ENCODE peak calls at places on chromosomes 13 and 19, in eight cellular contexts. One of them, this sample, is unnamed.

GRCh38 chr19:53102186-53102585 is 1.0 kb downstream of the ZNF160 start:
- DNase-seq in psoas muscle: no peak
- DNase-seq in colonic mucosa: no peak
- DNase-seq in dorsolateral prefrontal cortex: no peak
- DNase-seq in endodermal cell: peak; percentile 55
- DNase-seq in heart left ventricle: no peak
- DNase-seq in transverse colon: no peak
- DNase-seq in CD8-positive, alpha-beta T cell: no peak
- DNase-seq in this sample: no peak

GRCh38 chr13:77026255-77026782 is 640 bp downstream of the FBXL3 start:
- DNase-seq in heart left ventricle: peak; percentile 76
- DNase-seq in psoas muscle: peak; percentile 94
- DNase-seq in CD8-positive, alpha-beta T cell: peak; percentile 68
- DNase-seq in dorsolateral prefrontal cortex: peak; percentile 57
- DNase-seq in transverse colon: peak; percentile 94
- DNase-seq in endodermal cell: peak; percentile 85
- DNase-seq in colonic mucosa: peak; percentile 93
- DNase-seq in this sample: peak; percentile 92

GRCh38 chr13:24253520-24254150 is 55.7 kb upstream of the C1QTNF9 start:
- DNase-seq in colonic mucosa: no peak
- DNase-seq in CD8-positive, alpha-beta T cell: no peak
- DNase-seq in endodermal cell: no peak
- DNase-seq in dorsolateral prefrontal cortex: no peak
- DNase-seq in heart left ventricle: no peak
- DNase-seq in psoas muscle: no peak
- DNase-seq in transverse colon: no peak
- DNase-seq in this sample: no peak

GRCh38 chr13:113405481-113406300 is 41.8 kb upstream of the GRTP1 start:
- DNase-seq in dorsolateral prefrontal cortex: no peak
- DNase-seq in psoas muscle: peak; percentile 75
- DNase-seq in heart left ventricle: peak; percentile 7
- DNase-seq in endodermal cell: peak; percentile 50
- DNase-seq in CD8-positive, alpha-beta T cell: no peak
- DNase-seq in colonic mucosa: no peak
- DNase-seq in transverse colon: no peak
- DNase-seq in this sample: peak; percentile 69

GRCh38 chr19:19271828-19272599 is 1.1 kb downstream of the TM6SF2 start:
- DNase-seq in CD8-positive, alpha-beta T cell: no peak
- DNase-seq in endodermal cell: no peak
- DNase-seq in psoas muscle: no peak
- DNase-seq in heart left ventricle: no peak
- DNase-seq in transverse colon: no peak
- DNase-seq in colonic mucosa: no peak
- DNase-seq in dorsolateral prefrontal cortex: no peak
- DNase-seq in this sample: no peak

GRCh38 chr19:54275951-54276350 is 5.0 kb downstream of the LILRB2 start:
- DNase-seq in heart left ventricle: no peak
- DNase-seq in colonic mucosa: no peak
- DNase-seq in dorsolateral prefrontal cortex: no peak
- DNase-seq in CD8-positive, alpha-beta T cell: no peak
- DNase-seq in endodermal cell: no peak
- DNase-seq in psoas muscle: no peak
- DNase-seq in transverse colon: no peak
- DNase-seq in this sample: no peak

GRCh38 chr19:40279761-40280607 is 5.2 kb downstream of the AKT2 start:
- DNase-seq in heart left ventricle: no peak
- DNase-seq in psoas muscle: no peak
- DNase-seq in CD8-positive, alpha-beta T cell: no peak
- DNase-seq in transverse colon: no peak
- DNase-seq in colonic mucosa: no peak
- DNase-seq in dorsolateral prefrontal cortex: no peak
- DNase-seq in endodermal cell: no peak
- DNase-seq in this sample: peak; percentile 66

GRCh38 chr13:94706854-94707399 is 5.4 kb downstream of the SOX21 start:
- DNase-seq in colonic mucosa: no peak
- DNase-seq in dorsolateral prefrontal cortex: no peak
- DNase-seq in heart left ventricle: no peak
- DNase-seq in CD8-positive, alpha-beta T cell: no peak
- DNase-seq in endodermal cell: no peak
- DNase-seq in transverse colon: no peak
- DNase-seq in psoas muscle: no peak
- DNase-seq in this sample: no peak

GRCh38 chr13:43664700-43665191 is 122.0 kb downstream of the ENOX1 start:
- DNase-seq in psoas muscle: no peak
- DNase-seq in CD8-positive, alpha-beta T cell: no peak
- DNase-seq in endodermal cell: peak; percentile 57
- DNase-seq in transverse colon: peak; percentile 35
- DNase-seq in colonic mucosa: peak; percentile 60
- DNase-seq in heart left ventricle: peak; percentile 18
- DNase-seq in dorsolateral prefrontal cortex: no peak
- DNase-seq in this sample: no peak

GRCh38 chr13:38697628-38698333 is 10.9 kb downstream of the FREM2 start:
- DNase-seq in CD8-positive, alpha-beta T cell: no peak
- DNase-seq in psoas muscle: no peak
- DNase-seq in transverse colon: no peak
- DNase-seq in endodermal cell: no peak
- DNase-seq in colonic mucosa: no peak
- DNase-seq in heart left ventricle: no peak
- DNase-seq in dorsolateral prefrontal cortex: no peak
- DNase-seq in this sample: no peak

GRCh38 chr19:18932216-18932841 is 8.7 kb downstream of the HOMER3 start:
- DNase-seq in CD8-positive, alpha-beta T cell: peak; percentile 69
- DNase-seq in endodermal cell: peak; percentile 99
- DNase-seq in psoas muscle: peak; percentile 91
- DNase-seq in colonic mucosa: peak; percentile 92
- DNase-seq in heart left ventricle: peak; percentile 75
- DNase-seq in transverse colon: peak; percentile 90
- DNase-seq in dorsolateral prefrontal cortex: peak; percentile 59
- DNase-seq in this sample: peak; percentile 90

GRCh38 chr13:31807090-31807541 is 67.8 kb downstream of the RXFP2 start:
- DNase-seq in endodermal cell: no peak
- DNase-seq in CD8-positive, alpha-beta T cell: peak; percentile 16
- DNase-seq in colonic mucosa: no peak
- DNase-seq in heart left ventricle: no peak
- DNase-seq in psoas muscle: no peak
- DNase-seq in transverse colon: no peak
- DNase-seq in dorsolateral prefrontal cortex: no peak
- DNase-seq in this sample: no peak

GRCh38 chr19:29875931-29876330 is 64.1 kb downstream of the CCNE1 start:
- DNase-seq in psoas muscle: no peak
- DNase-seq in dorsolateral prefrontal cortex: no peak
- DNase-seq in endodermal cell: no peak
- DNase-seq in transverse colon: no peak
- DNase-seq in CD8-positive, alpha-beta T cell: no peak
- DNase-seq in heart left ventricle: no peak
- DNase-seq in colonic mucosa: no peak
- DNase-seq in this sample: no peak

GRCh38 chr19:8840708-8841107 is 8.5 kb downstream of the MBD3L1 start:
- DNase-seq in endodermal cell: no peak
- DNase-seq in transverse colon: no peak
- DNase-seq in psoas muscle: no peak
- DNase-seq in CD8-positive, alpha-beta T cell: no peak
- DNase-seq in dorsolateral prefrontal cortex: no peak
- DNase-seq in colonic mucosa: no peak
- DNase-seq in heart left ventricle: no peak
- DNase-seq in this sample: no peak

GRCh38 chr19:17686592-17687042 is 1.5 kb downstream of the UNC13A start:
- DNase-seq in heart left ventricle: peak; percentile 54
- DNase-seq in CD8-positive, alpha-beta T cell: no peak
- DNase-seq in colonic mucosa: peak; percentile 20
- DNase-seq in dorsolateral prefrontal cortex: peak; percentile 56
- DNase-seq in endodermal cell: peak; percentile 95
- DNase-seq in psoas muscle: peak; percentile 57
- DNase-seq in transverse colon: no peak
- DNase-seq in this sample: peak; percentile 83

GRCh38 chr19:18070181-18070580 is 16.6 kb downstream of the IL12RB1 start:
- DNase-seq in CD8-positive, alpha-beta T cell: no peak
- DNase-seq in dorsolateral prefrontal cortex: peak; percentile 82
- DNase-seq in colonic mucosa: no peak
- DNase-seq in transverse colon: no peak
- DNase-seq in heart left ventricle: no peak
- DNase-seq in endodermal cell: no peak
- DNase-seq in psoas muscle: no peak
- DNase-seq in this sample: no peak

GRCh38 chr13:49371943-49372636 is 71.8 kb downstream of the CAB39L start:
- DNase-seq in psoas muscle: no peak
- DNase-seq in CD8-positive, alpha-beta T cell: no peak
- DNase-seq in transverse colon: no peak
- DNase-seq in endodermal cell: no peak
- DNase-seq in colonic mucosa: no peak
- DNase-seq in heart left ventricle: no peak
- DNase-seq in dorsolateral prefrontal cortex: no peak
- DNase-seq in this sample: no peak

GRCh38 chr19:30479231-30479630 is 107.0 kb downstream of the ZNF536 start:
- DNase-seq in transverse colon: peak; percentile 8
- DNase-seq in colonic mucosa: no peak
- DNase-seq in dorsolateral prefrontal cortex: no peak
- DNase-seq in psoas muscle: no peak
- DNase-seq in endodermal cell: no peak
- DNase-seq in CD8-positive, alpha-beta T cell: no peak
- DNase-seq in heart left ventricle: peak; percentile 11
- DNase-seq in this sample: no peak

GRCh38 chr19:48926909-48927308 is 6.6 kb upstream of the DHDH start:
- DNase-seq in endodermal cell: no peak
- DNase-seq in dorsolateral prefrontal cortex: peak; percentile 79
- DNase-seq in colonic mucosa: peak; percentile 42
- DNase-seq in psoas muscle: no peak
- DNase-seq in heart left ventricle: peak; percentile 44
- DNase-seq in transverse colon: peak; percentile 23
- DNase-seq in CD8-positive, alpha-beta T cell: no peak
- DNase-seq in this sample: peak; percentile 83

GRCh38 chr13:20442798-20443381 is 82.8 kb downstream of the CRYL1 start:
- DNase-seq in transverse colon: peak; percentile 88
- DNase-seq in dorsolateral prefrontal cortex: no peak
- DNase-seq in CD8-positive, alpha-beta T cell: no peak
- DNase-seq in colonic mucosa: peak; percentile 76
- DNase-seq in psoas muscle: no peak
- DNase-seq in endodermal cell: no peak
- DNase-seq in heart left ventricle: no peak
- DNase-seq in this sample: no peak

GRCh38 chr13:80413611-80414010 is 72.7 kb upstream of the SPRY2 start:
- DNase-seq in psoas muscle: no peak
- DNase-seq in dorsolateral prefrontal cortex: no peak
- DNase-seq in transverse colon: no peak
- DNase-seq in colonic mucosa: no peak
- DNase-seq in heart left ventricle: no peak
- DNase-seq in CD8-positive, alpha-beta T cell: no peak
- DNase-seq in endodermal cell: no peak
- DNase-seq in this sample: no peak

GRCh38 chr13:80419416-80419815 is 78.5 kb upstream of the SPRY2 start:
- DNase-seq in endodermal cell: no peak
- DNase-seq in CD8-positive, alpha-beta T cell: no peak
- DNase-seq in dorsolateral prefrontal cortex: no peak
- DNase-seq in colonic mucosa: no peak
- DNase-seq in transverse colon: no peak
- DNase-seq in psoas muscle: no peak
- DNase-seq in heart left ventricle: no peak
- DNase-seq in this sample: no peak
- H3K27me3 ChIP-seq in endodermal cell: no peaks in the 10 kb centered on the region
- H3K27me3 ChIP-seq in CD8-positive, alpha-beta T cell: no peaks in the 10 kb centered on the region
- H3K27me3 ChIP-seq in dorsolateral prefrontal cortex: no peaks in the 10 kb centered on the region
- H3K27me3 ChIP-seq in colonic mucosa: no peaks in the 10 kb centered on the region
- H3K27me3 ChIP-seq in transverse colon: no peaks in the 10 kb centered on the region
- H3K27me3 ChIP-seq in psoas muscle: no peaks in the 10 kb centered on the region
- H3K27me3 ChIP-seq in heart left ventricle: no peaks in the 10 kb centered on the region
- H3K27me3 ChIP-seq in this sample: no peaks in the 10 kb centered on the region

DNA sequence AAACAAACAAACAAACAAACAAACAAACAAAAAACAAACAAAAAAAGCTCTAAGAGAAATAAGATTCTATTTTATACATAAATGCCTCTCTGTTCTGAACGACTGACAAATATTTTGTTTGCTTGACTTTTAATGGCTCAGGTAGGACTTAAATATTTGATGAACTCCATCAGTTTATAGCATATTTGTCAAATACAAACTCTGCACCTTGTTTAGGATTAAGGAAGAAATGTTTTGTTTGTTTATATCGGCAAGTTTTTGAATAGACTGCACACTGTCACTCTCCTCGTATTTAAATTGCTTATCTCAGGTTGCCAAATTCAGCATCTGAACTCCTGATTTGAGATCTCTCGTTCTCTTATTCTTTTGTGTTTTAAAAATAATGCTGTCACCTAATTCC is 1499.7 kb upstream of the SLC10A2 start:
- DNase-seq in CD8-positive, alpha-beta T cell: no peak
- DNase-seq in dorsolateral prefrontal cortex: no peak
- DNase-seq in endodermal cell: no peak
- DNase-seq in psoas muscle: no peak
- DNase-seq in heart left ventricle: no peak
- DNase-seq in colonic mucosa: no peak
- DNase-seq in transverse colon: no peak
- DNase-seq in this sample: no peak
- H3K27ac ChIP-seq in CD8-positive, alpha-beta T cell: no peak overlapping the region
- H3K27ac ChIP-seq in dorsolateral prefrontal cortex: no peak overlapping the region
- H3K27ac ChIP-seq in endodermal cell: no peak overlapping the region
- H3K27ac ChIP-seq in psoas muscle: no peak overlapping the region
- H3K27ac ChIP-seq in heart left ventricle: no peak overlapping the region
- H3K27ac ChIP-seq in colonic mucosa: no peak overlapping the region
- H3K27ac ChIP-seq in transverse colon: no peak overlapping the region
- H3K27ac ChIP-seq in this sample: no peak overlapping the region

GRCh38 chr19:33712268-33712667 is 84.4 kb upstream of the KCTD15 start:
- DNase-seq in endodermal cell: no peak
- DNase-seq in colonic mucosa: no peak
- DNase-seq in heart left ventricle: no peak
- DNase-seq in CD8-positive, alpha-beta T cell: no peak
- DNase-seq in psoas muscle: no peak
- DNase-seq in dorsolateral prefrontal cortex: no peak
- DNase-seq in transverse colon: no peak
- DNase-seq in this sample: no peak
- H3K4me3 ChIP-seq in endodermal cell: no peak overlapping the region
- H3K4me3 ChIP-seq in colonic mucosa: no peak overlapping the region
- H3K4me3 ChIP-seq in heart left ventricle: no peak overlapping the region
- H3K4me3 ChIP-seq in CD8-positive, alpha-beta T cell: no peak overlapping the region
- H3K4me3 ChIP-seq in psoas muscle: no peak overlapping the region
- H3K4me3 ChIP-seq in dorsolateral prefrontal cortex: no peak overlapping the region
- H3K4me3 ChIP-seq in transverse colon: no peak overlapping the region
- H3K4me3 ChIP-seq in this sample: no peak overlapping the region

GRCh38 chr19:3233831-3234230 is 9.4 kb downstream of the CELF5 start:
- DNase-seq in dorsolateral prefrontal cortex: no peak
- DNase-seq in heart left ventricle: no peak
- DNase-seq in colonic mucosa: no peak
- DNase-seq in psoas muscle: no peak
- DNase-seq in CD8-positive, alpha-beta T cell: no peak
- DNase-seq in endodermal cell: peak; percentile 61
- DNase-seq in transverse colon: no peak
- DNase-seq in this sample: no peak

GRCh38 chr19:3229346-3229743 is 4.9 kb downstream of the CELF5 start:
- DNase-seq in endodermal cell: no peak
- DNase-seq in transverse colon: no peak
- DNase-seq in colonic mucosa: no peak
- DNase-seq in heart left ventricle: no peak
- DNase-seq in dorsolateral prefrontal cortex: no peak
- DNase-seq in CD8-positive, alpha-beta T cell: no peak
- DNase-seq in psoas muscle: no peak
- DNase-seq in this sample: no peak

GRCh38 chr19:3229888-3230496 is 5.5 kb downstream of the CELF5 start:
- DNase-seq in dorsolateral prefrontal cortex: no peak
- DNase-seq in heart left ventricle: no peak
- DNase-seq in endodermal cell: no peak
- DNase-seq in CD8-positive, alpha-beta T cell: no peak
- DNase-seq in colonic mucosa: no peak
- DNase-seq in transverse colon: no peak
- DNase-seq in psoas muscle: no peak
- DNase-seq in this sample: no peak

GRCh38 chr19:3233116-3233515 is 8.7 kb downstream of the CELF5 start:
- DNase-seq in CD8-positive, alpha-beta T cell: no peak
- DNase-seq in psoas muscle: no peak
- DNase-seq in endodermal cell: no peak
- DNase-seq in transverse colon: no peak
- DNase-seq in colonic mucosa: no peak
- DNase-seq in heart left ventricle: no peak
- DNase-seq in dorsolateral prefrontal cortex: no peak
- DNase-seq in this sample: no peak

GRCh38 chr19:3231288-3231687 is 6.8 kb downstream of the CELF5 start:
- DNase-seq in heart left ventricle: no peak
- DNase-seq in psoas muscle: no peak
- DNase-seq in endodermal cell: no peak
- DNase-seq in dorsolateral prefrontal cortex: no peak
- DNase-seq in transverse colon: no peak
- DNase-seq in colonic mucosa: no peak
- DNase-seq in CD8-positive, alpha-beta T cell: no peak
- DNase-seq in this sample: no peak
- H3K27me3 ChIP-seq in heart left ventricle: peaks cover 51% of the 10 kb centered on the region
- H3K27me3 ChIP-seq in psoas muscle: no peaks in the 10 kb centered on the region
- H3K27me3 ChIP-seq in endodermal cell: peaks cover 22% of the 10 kb centered on the region
- H3K27me3 ChIP-seq in dorsolateral prefrontal cortex: no peaks in the 10 kb centered on the region
- H3K27me3 ChIP-seq in transverse colon: peaks cover 47% of the 10 kb centered on the region
- H3K27me3 ChIP-seq in colonic mucosa: peaks cover 9% of the 10 kb centered on the region
- H3K27me3 ChIP-seq in CD8-positive, alpha-beta T cell: no peaks in the 10 kb centered on the region
- H3K27me3 ChIP-seq in this sample: no peaks in the 10 kb centered on the region

This sample was measured in aorta.